ENCODE peak calls at places on chromosome 14, in eight cellular contexts. One of them, this sample, is unnamed.

GRCh38 chr14:50085570-50086315 is 30.6 kb downstream of the VCPKMT start:
- DNase-seq in trophoblast cell: no peak
- DNase-seq in midbrain: no peak
- DNase-seq in GOT3: no peak
- DNase-seq in right cardiac atrium: no peak
- DNase-seq in prostate gland: no peak
- DNase-seq in HFFc6: peak; percentile 78
- DNase-seq in tibial artery: no peak
- DNase-seq in this sample: no peak

GRCh38 chr14:65223636-65224035 is 121.3 kb upstream of the MAX start:
- DNase-seq in right cardiac atrium: no peak
- DNase-seq in prostate gland: no peak
- DNase-seq in trophoblast cell: no peak
- DNase-seq in midbrain: no peak
- DNase-seq in GOT3: no peak
- DNase-seq in tibial artery: no peak
- DNase-seq in HFFc6: no peak
- DNase-seq in this sample: no peak

GRCh38 chr14:70096866-70097265 is 91.9 kb downstream of the SLC8A3 start:
- DNase-seq in midbrain: no peak
- DNase-seq in trophoblast cell: no peak
- DNase-seq in right cardiac atrium: no peak
- DNase-seq in tibial artery: no peak
- DNase-seq in HFFc6: no peak
- DNase-seq in GOT3: no peak
- DNase-seq in prostate gland: no peak
- DNase-seq in this sample: no peak

GRCh38 chr14:61080591-61081010 is 99.6 kb downstream of the SLC38A6 start:
- DNase-seq in tibial artery: no peak
- DNase-seq in trophoblast cell: no peak
- DNase-seq in prostate gland: no peak
- DNase-seq in midbrain: no peak
- DNase-seq in right cardiac atrium: no peak
- DNase-seq in HFFc6: peak; percentile 82
- DNase-seq in GOT3: peak; percentile 0
- DNase-seq in this sample: no peak

GRCh38 chr14:76863724-76864407 is 37.7 kb downstream of the LRRC74A start:
- DNase-seq in right cardiac atrium: peak; percentile 73
- DNase-seq in tibial artery: peak; percentile 62
- DNase-seq in GOT3: no peak
- DNase-seq in prostate gland: no peak
- DNase-seq in midbrain: peak; percentile 35
- DNase-seq in trophoblast cell: no peak
- DNase-seq in HFFc6: no peak
- DNase-seq in this sample: no peak

GRCh38 chr14:53742226-53742607 is 214.4 kb downstream of the BMP4 start:
- DNase-seq in trophoblast cell: no peak
- DNase-seq in tibial artery: no peak
- DNase-seq in prostate gland: no peak
- DNase-seq in right cardiac atrium: no peak
- DNase-seq in HFFc6: no peak
- DNase-seq in GOT3: no peak
- DNase-seq in midbrain: no peak
- DNase-seq in this sample: no peak

GRCh38 chr14:64296561-64296960 is 2.4 kb upstream of the ESR2 start:
- DNase-seq in tibial artery: no peak
- DNase-seq in HFFc6: no peak
- DNase-seq in right cardiac atrium: no peak
- DNase-seq in GOT3: no peak
- DNase-seq in midbrain: no peak
- DNase-seq in trophoblast cell: no peak
- DNase-seq in prostate gland: no peak
- DNase-seq in this sample: no peak

GRCh38 chr14:104940526-104941150 is 16.0 kb downstream of the PLD4 start:
- DNase-seq in HFFc6: no peak
- DNase-seq in GOT3: no peak
- DNase-seq in tibial artery: no peak
- DNase-seq in prostate gland: no peak
- DNase-seq in midbrain: no peak
- DNase-seq in trophoblast cell: no peak
- DNase-seq in right cardiac atrium: no peak
- DNase-seq in this sample: no peak

GRCh38 chr14:61178226-61179060 is 102.7 kb downstream of the TMEM30B start:
- DNase-seq in trophoblast cell: peak; percentile 52
- DNase-seq in right cardiac atrium: no peak
- DNase-seq in tibial artery: peak; percentile 36
- DNase-seq in GOT3: no peak
- DNase-seq in prostate gland: no peak
- DNase-seq in HFFc6: peak; percentile 93
- DNase-seq in midbrain: no peak
- DNase-seq in this sample: no peak

GRCh38 chr14:53715390-53715730 is 241.3 kb downstream of the BMP4 start:
- DNase-seq in HFFc6: peak; percentile 38
- DNase-seq in prostate gland: no peak
- DNase-seq in right cardiac atrium: no peak
- DNase-seq in trophoblast cell: no peak
- DNase-seq in midbrain: no peak
- DNase-seq in tibial artery: peak; percentile 21
- DNase-seq in GOT3: no peak
- DNase-seq in this sample: no peak

GRCh38 chr14:95814363-95815225 is 62.0 kb upstream of the TUNAR start:
- DNase-seq in midbrain: no peak
- DNase-seq in prostate gland: no peak
- DNase-seq in right cardiac atrium: no peak
- DNase-seq in trophoblast cell: no peak
- DNase-seq in tibial artery: no peak
- DNase-seq in GOT3: no peak
- DNase-seq in HFFc6: no peak
- DNase-seq in this sample: peak; percentile 30

GRCh38 chr14:60331201-60332045 is 82.4 kb downstream of the PPM1A start:
- DNase-seq in midbrain: peak; percentile 80
- DNase-seq in right cardiac atrium: peak; percentile 50
- DNase-seq in prostate gland: peak; percentile 26
- DNase-seq in GOT3: no peak
- DNase-seq in tibial artery: peak; percentile 46
- DNase-seq in trophoblast cell: peak; percentile 53
- DNase-seq in HFFc6: peak; percentile 10
- DNase-seq in this sample: peak; percentile 68

GRCh38 chr14:104283197-104284106 is 145.1 kb downstream of the KIF26A start:
- DNase-seq in prostate gland: no peak
- DNase-seq in right cardiac atrium: no peak
- DNase-seq in trophoblast cell: no peak
- DNase-seq in GOT3: no peak
- DNase-seq in HFFc6: no peak
- DNase-seq in tibial artery: peak; percentile 12
- DNase-seq in midbrain: no peak
- DNase-seq in this sample: no peak

GRCh38 chr14:68938515-68939423 is 40.3 kb downstream of the ACTN1 start:
- DNase-seq in tibial artery: no peak
- DNase-seq in trophoblast cell: no peak
- DNase-seq in prostate gland: peak; percentile 77
- DNase-seq in right cardiac atrium: peak; percentile 51
- DNase-seq in HFFc6: no peak
- DNase-seq in midbrain: no peak
- DNase-seq in GOT3: no peak
- DNase-seq in this sample: no peak

GRCh38 chr14:96497586-96497985 is 4.6 kb upstream of the PAPOLA start:
- DNase-seq in GOT3: no peak
- DNase-seq in tibial artery: no peak
- DNase-seq in midbrain: no peak
- DNase-seq in HFFc6: no peak
- DNase-seq in right cardiac atrium: no peak
- DNase-seq in trophoblast cell: peak; percentile 82
- DNase-seq in prostate gland: no peak
- DNase-seq in this sample: no peak

GRCh38 chr14:33435911-33436310 is 497.2 kb downstream of the NPAS3 start:
- DNase-seq in prostate gland: no peak
- DNase-seq in HFFc6: peak; percentile 42
- DNase-seq in right cardiac atrium: no peak
- DNase-seq in tibial artery: no peak
- DNase-seq in GOT3: no peak
- DNase-seq in midbrain: no peak
- DNase-seq in trophoblast cell: peak; percentile 58
- DNase-seq in this sample: no peak

GRCh38 chr14:94051115-94051514 is 25.0 kb downstream of the OTUB2 start:
- DNase-seq in HFFc6: no peak
- DNase-seq in GOT3: no peak
- DNase-seq in prostate gland: peak; percentile 29
- DNase-seq in midbrain: peak; percentile 84
- DNase-seq in tibial artery: no peak
- DNase-seq in trophoblast cell: no peak
- DNase-seq in right cardiac atrium: no peak
- DNase-seq in this sample: no peak

GRCh38 chr14:95652690-95653089 is 33.5 kb upstream of the TCL1B start:
- DNase-seq in trophoblast cell: peak; percentile 26
- DNase-seq in tibial artery: no peak
- DNase-seq in HFFc6: no peak
- DNase-seq in midbrain: no peak
- DNase-seq in prostate gland: no peak
- DNase-seq in GOT3: no peak
- DNase-seq in right cardiac atrium: no peak
- DNase-seq in this sample: no peak

GRCh38 chr14:34030864-34031263 is 80.0 kb upstream of the EGLN3 start:
- DNase-seq in trophoblast cell: peak; percentile 28
- DNase-seq in tibial artery: peak; percentile 28
- DNase-seq in GOT3: no peak
- DNase-seq in prostate gland: no peak
- DNase-seq in HFFc6: no peak
- DNase-seq in midbrain: peak; percentile 13
- DNase-seq in right cardiac atrium: peak; percentile 40
- DNase-seq in this sample: no peak

GRCh38 chr14:65187421-65188049 is 85.2 kb upstream of the MAX start:
- DNase-seq in tibial artery: no peak
- DNase-seq in HFFc6: no peak
- DNase-seq in midbrain: no peak
- DNase-seq in trophoblast cell: no peak
- DNase-seq in GOT3: no peak
- DNase-seq in right cardiac atrium: no peak
- DNase-seq in prostate gland: no peak
- DNase-seq in this sample: peak; percentile 27

This sample was measured in H1.